ENCODE peak calls at places on chromosomes 5 and 9, in ten cellular contexts. One of them, this sample, is unnamed. For H3K4me1, the result is how much of the 10 kb centered on the place peaks cover.

GRCh38 chr5:133653602-133653995 is 41.3 kb upstream of the FSTL4 start:
- DNase-seq in heart left ventricle: no peak
- DNase-seq in Peyer's patch: no peak
- DNase-seq in ovary: no peak
- DNase-seq in A549: no peak
- DNase-seq in uterus: no peak
- DNase-seq in K562: no peak
- DNase-seq in breast epithelium: no peak
- DNase-seq in prostate gland: no peak
- DNase-seq in adrenal gland: no peak
- DNase-seq in this sample: no peak

GRCh38 chr5:126681970-126682369 is 81.2 kb downstream of the PHAX start:
- DNase-seq in A549: no peak
- DNase-seq in prostate gland: no peak
- DNase-seq in uterus: no peak
- DNase-seq in heart left ventricle: no peak
- DNase-seq in ovary: no peak
- DNase-seq in K562: no peak
- DNase-seq in Peyer's patch: no peak
- DNase-seq in breast epithelium: no peak
- DNase-seq in adrenal gland: no peak
- DNase-seq in this sample: no peak

GRCh38 chr9:134403682-134404301 is 77.5 kb downstream of the RXRA start:
- DNase-seq in uterus: peak
- DNase-seq in prostate gland: no peak
- DNase-seq in adrenal gland: peak
- DNase-seq in breast epithelium: no peak
- DNase-seq in Peyer's patch: peak
- DNase-seq in A549: no peak
- DNase-seq in K562: no peak
- DNase-seq in heart left ventricle: peak
- DNase-seq in ovary: peak
- DNase-seq in this sample: peak

GRCh38 chr9:87238545-87238944 is 259.1 kb upstream of the DAPK1 start:
- DNase-seq in K562: no peak
- DNase-seq in A549: no peak
- DNase-seq in adrenal gland: no peak
- DNase-seq in Peyer's patch: no peak
- DNase-seq in breast epithelium: no peak
- DNase-seq in uterus: no peak
- DNase-seq in ovary: no peak
- DNase-seq in heart left ventricle: no peak
- DNase-seq in prostate gland: no peak
- DNase-seq in this sample: no peak

GRCh38 chr5:143063175-143063970 is 293.2 kb downstream of the ARHGAP26 start:
- DNase-seq in breast epithelium: no peak
- DNase-seq in K562: no peak
- DNase-seq in Peyer's patch: no peak
- DNase-seq in A549: no peak
- DNase-seq in ovary: peak
- DNase-seq in prostate gland: peak
- DNase-seq in adrenal gland: peak
- DNase-seq in heart left ventricle: peak
- DNase-seq in uterus: peak
- DNase-seq in this sample: peak

GRCh38 chr5:170541146-170541769 is 37.4 kb downstream of the KCNIP1 start:
- DNase-seq in uterus: no peak
- DNase-seq in breast epithelium: no peak
- DNase-seq in heart left ventricle: no peak
- DNase-seq in adrenal gland: no peak
- DNase-seq in A549: no peak
- DNase-seq in ovary: no peak
- DNase-seq in Peyer's patch: no peak
- DNase-seq in prostate gland: no peak
- DNase-seq in K562: no peak
- DNase-seq in this sample: no peak

GRCh38 chr9:133714606-133715294 is 23.4 kb downstream of the SARDH start:
- DNase-seq in ovary: peak
- DNase-seq in breast epithelium: no peak
- DNase-seq in Peyer's patch: no peak
- DNase-seq in heart left ventricle: peak
- DNase-seq in uterus: peak
- DNase-seq in prostate gland: no peak
- DNase-seq in adrenal gland: peak
- DNase-seq in K562: no peak
- DNase-seq in A549: no peak
- DNase-seq in this sample: no peak

GRCh38 chr5:123543438-123543837 is 31.5 kb downstream of the CSNK1G3 start:
- DNase-seq in A549: no peak
- DNase-seq in Peyer's patch: no peak
- DNase-seq in heart left ventricle: no peak
- DNase-seq in breast epithelium: no peak
- DNase-seq in adrenal gland: no peak
- DNase-seq in uterus: no peak
- DNase-seq in K562: no peak
- DNase-seq in prostate gland: no peak
- DNase-seq in ovary: no peak
- DNase-seq in this sample: no peak

GRCh38 chr5:40738502-40738901 is 17.3 kb downstream of the TTC33 start:
- DNase-seq in A549: no peak
- DNase-seq in breast epithelium: no peak
- DNase-seq in K562: no peak
- DNase-seq in prostate gland: no peak
- DNase-seq in uterus: no peak
- DNase-seq in ovary: no peak
- DNase-seq in Peyer's patch: no peak
- DNase-seq in adrenal gland: no peak
- DNase-seq in heart left ventricle: no peak
- DNase-seq in this sample: no peak

GRCh38 chr5:36733183-36733582 is 126.8 kb downstream of the SLC1A3 start:
- DNase-seq in adrenal gland: no peak
- DNase-seq in breast epithelium: no peak
- DNase-seq in prostate gland: no peak
- DNase-seq in A549: no peak
- DNase-seq in heart left ventricle: no peak
- DNase-seq in K562: no peak
- DNase-seq in ovary: no peak
- DNase-seq in uterus: no peak
- DNase-seq in Peyer's patch: no peak
- DNase-seq in this sample: no peak

GRCh38 chr5:176732736-176733585 is 77.4 kb upstream of the UNC5A start:
- DNase-seq in prostate gland: no peak
- DNase-seq in heart left ventricle: no peak
- DNase-seq in Peyer's patch: peak
- DNase-seq in A549: no peak
- DNase-seq in breast epithelium: peak
- DNase-seq in K562: no peak
- DNase-seq in adrenal gland: peak
- DNase-seq in ovary: no peak
- DNase-seq in uterus: no peak
- DNase-seq in this sample: no peak

GRCh38 chr5:60677831-60678664 is 21.9 kb downstream of the DEPDC1B start:
- DNase-seq in Peyer's patch: peak
- DNase-seq in adrenal gland: no peak
- DNase-seq in K562: peak
- DNase-seq in heart left ventricle: no peak
- DNase-seq in ovary: no peak
- DNase-seq in uterus: no peak
- DNase-seq in breast epithelium: no peak
- DNase-seq in A549: peak
- DNase-seq in prostate gland: no peak
- DNase-seq in this sample: no peak

GRCh38 chr5:60972225-60972624 is 27.2 kb downstream of the NDUFAF2 start:
- DNase-seq in prostate gland: no peak
- DNase-seq in uterus: no peak
- DNase-seq in Peyer's patch: no peak
- DNase-seq in ovary: no peak
- DNase-seq in heart left ventricle: no peak
- DNase-seq in A549: no peak
- DNase-seq in adrenal gland: no peak
- DNase-seq in breast epithelium: no peak
- DNase-seq in K562: no peak
- DNase-seq in this sample: no peak

GRCh38 chr5:136053336-136054121 is 24.7 kb downstream of the TGFBI start:
- DNase-seq in Peyer's patch: no peak
- DNase-seq in A549: peak
- DNase-seq in uterus: no peak
- DNase-seq in adrenal gland: peak
- DNase-seq in ovary: no peak
- DNase-seq in breast epithelium: no peak
- DNase-seq in prostate gland: no peak
- DNase-seq in heart left ventricle: no peak
- DNase-seq in K562: peak
- DNase-seq in this sample: peak
- TF ChIP-seq POLR2A in Peyer's patch: no peak
- TF ChIP-seq POLR2A in A549: no peak
- TF ChIP-seq POLR2A in uterus: no peak
- TF ChIP-seq POLR2A in adrenal gland: no peak
- TF ChIP-seq POLR2A in ovary: no peak
- TF ChIP-seq POLR2A in breast epithelium: no peak
- TF ChIP-seq POLR2A in prostate gland: no peak
- TF ChIP-seq POLR2A in heart left ventricle: no peak
- TF ChIP-seq POLR2A in K562: no peak
- TF ChIP-seq POLR2A in this sample: no peak

DNA sequence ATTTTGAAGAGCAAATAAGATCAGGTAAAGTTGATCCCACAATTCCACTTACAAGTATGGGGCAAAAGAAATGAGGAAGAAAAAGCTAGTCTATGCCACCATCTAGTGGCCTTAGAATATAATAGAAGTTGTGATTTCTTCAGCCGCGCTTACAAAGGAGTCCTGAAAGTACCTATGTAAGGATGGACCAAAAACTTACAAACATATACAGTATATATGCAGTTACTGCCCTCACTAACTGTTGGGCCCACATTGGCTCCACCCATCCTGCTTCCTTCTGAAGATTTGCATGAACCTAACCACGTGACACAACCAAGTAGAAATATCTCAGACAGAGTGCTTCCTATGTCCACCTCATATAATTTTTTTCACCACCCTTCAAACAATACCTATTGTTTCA is 11.7 kb upstream of the OR13D1 start:
- DNase-seq in adrenal gland: no peak
- DNase-seq in heart left ventricle: no peak
- DNase-seq in breast epithelium: no peak
- DNase-seq in Peyer's patch: no peak
- DNase-seq in ovary: no peak
- DNase-seq in A549: peak
- DNase-seq in uterus: no peak
- DNase-seq in K562: peak
- DNase-seq in prostate gland: peak
- DNase-seq in this sample: no peak
- TF ChIP-seq CTCF in adrenal gland: peak
- TF ChIP-seq CTCF in heart left ventricle: no peak
- TF ChIP-seq CTCF in breast epithelium: no peak
- TF ChIP-seq CTCF in Peyer's patch: no peak
- TF ChIP-seq CTCF in ovary: no peak
- TF ChIP-seq CTCF in A549: peak
- TF ChIP-seq CTCF in uterus: peak
- TF ChIP-seq CTCF in K562: peak
- TF ChIP-seq CTCF in prostate gland: peak
- TF ChIP-seq CTCF in this sample: no peak

DNA sequence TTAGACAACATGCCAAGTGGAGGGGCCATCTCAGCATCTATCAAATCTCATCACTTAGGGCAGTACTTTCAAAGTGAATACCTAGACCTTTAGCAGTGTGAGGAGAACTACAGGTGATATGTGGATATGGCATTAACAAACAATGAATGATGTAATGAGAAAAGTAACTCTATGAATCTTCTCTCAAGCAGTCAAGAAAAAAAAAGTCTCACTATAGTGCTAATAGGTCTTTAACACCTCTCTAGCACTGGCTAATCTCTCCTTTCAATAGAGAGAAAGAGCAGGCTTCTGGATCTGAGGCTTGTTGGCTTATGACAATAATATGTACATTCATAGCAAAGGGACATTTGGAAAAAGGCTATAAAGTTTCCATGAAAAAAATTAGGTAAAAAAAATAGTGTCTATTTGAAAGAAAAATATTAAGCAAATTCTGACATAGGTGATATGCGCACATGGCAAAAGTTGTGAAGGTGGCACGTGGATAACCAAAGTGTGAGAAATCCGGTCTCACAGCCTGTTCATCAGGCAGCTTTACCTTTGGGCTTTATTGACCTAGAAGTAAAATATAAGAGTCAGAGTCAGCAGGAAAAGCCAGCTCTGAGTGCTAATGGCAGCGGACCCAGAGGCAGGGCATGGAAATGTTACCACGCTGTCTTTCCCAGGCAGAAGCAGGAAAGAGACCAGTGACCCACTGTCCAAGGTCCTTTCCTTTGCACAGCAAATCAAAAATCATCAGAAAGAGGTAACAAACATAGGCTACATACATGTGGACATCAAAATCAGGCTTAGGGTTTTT is 203.4 kb downstream of the EFNA5 start:
- DNase-seq in heart left ventricle: peak
- DNase-seq in prostate gland: no peak
- DNase-seq in ovary: no peak
- DNase-seq in uterus: no peak
- DNase-seq in A549: no peak
- DNase-seq in K562: no peak
- DNase-seq in Peyer's patch: no peak
- DNase-seq in breast epithelium: no peak
- DNase-seq in adrenal gland: no peak
- DNase-seq in this sample: no peak
- H3K4me1 ChIP-seq in heart left ventricle: under half
- H3K4me1 ChIP-seq in prostate gland: under half
- H3K4me1 ChIP-seq in ovary: under half
- H3K4me1 ChIP-seq in uterus: under half
- H3K4me1 ChIP-seq in A549: half or more
- H3K4me1 ChIP-seq in K562: under half
- H3K4me1 ChIP-seq in Peyer's patch: under half
- H3K4me1 ChIP-seq in breast epithelium: under half
- H3K4me1 ChIP-seq in adrenal gland: under half
- H3K4me1 ChIP-seq in this sample: under half

DNA sequence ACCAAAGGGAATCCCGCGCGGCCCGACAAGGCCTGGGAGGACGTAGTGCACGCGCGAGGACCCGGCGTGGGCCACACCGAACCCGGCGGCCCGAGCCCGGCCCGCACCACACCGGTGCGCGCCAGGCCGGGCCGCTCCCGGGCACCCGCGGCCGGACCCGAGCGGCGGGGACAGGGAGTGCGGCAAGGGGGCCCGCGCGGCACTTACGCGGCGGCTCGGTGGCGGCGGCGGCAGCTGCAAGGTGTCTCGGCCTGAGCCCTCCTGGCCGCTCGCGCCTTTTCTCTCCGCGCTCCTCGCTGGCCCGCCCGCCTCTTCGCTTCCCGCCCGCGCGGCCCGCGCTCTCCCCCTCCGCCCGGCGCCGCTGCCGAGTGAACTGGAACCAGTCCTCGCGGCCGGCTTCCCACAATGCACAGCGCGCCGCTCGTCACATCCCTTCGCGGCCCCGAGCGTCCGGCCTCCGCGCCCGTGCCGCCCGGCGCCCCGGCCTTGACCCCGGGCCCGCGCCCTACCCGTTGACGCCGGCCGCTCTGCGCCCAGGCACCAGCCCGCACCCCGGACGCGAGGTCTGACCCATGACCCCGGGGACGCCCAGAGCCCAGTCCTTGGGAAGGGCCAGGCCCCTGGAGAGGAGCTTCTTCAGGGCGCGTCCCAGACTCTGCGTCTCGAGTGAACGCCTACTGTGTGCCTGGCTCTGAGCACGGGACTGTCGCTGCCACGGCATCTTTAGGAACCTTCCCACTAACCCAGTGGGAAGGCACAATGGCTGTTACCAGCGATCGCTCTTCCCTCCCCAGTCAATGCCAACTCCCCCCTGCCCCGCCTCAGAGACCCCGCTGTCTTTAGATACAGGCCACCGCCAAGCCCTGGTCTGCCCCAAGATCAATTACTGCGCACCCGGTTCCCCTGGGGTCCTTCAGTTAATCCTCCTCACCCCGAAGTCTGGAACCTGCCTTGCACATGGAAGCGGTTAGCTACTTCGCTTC is at the start of gene MACROH2A1:
- DNase-seq in prostate gland: peak
- DNase-seq in K562: peak
- DNase-seq in uterus: peak
- DNase-seq in ovary: peak
- DNase-seq in breast epithelium: peak
- DNase-seq in heart left ventricle: peak
- DNase-seq in adrenal gland: peak
- DNase-seq in Peyer's patch: peak
- DNase-seq in A549: peak
- DNase-seq in this sample: peak
- TF ChIP-seq POLR2A in prostate gland: peak
- TF ChIP-seq POLR2A in K562: peak
- TF ChIP-seq POLR2A in uterus: peak
- TF ChIP-seq POLR2A in ovary: peak
- TF ChIP-seq POLR2A in breast epithelium: no peak
- TF ChIP-seq POLR2A in heart left ventricle: peak
- TF ChIP-seq POLR2A in adrenal gland: peak
- TF ChIP-seq POLR2A in Peyer's patch: peak
- TF ChIP-seq POLR2A in A549: peak
- TF ChIP-seq POLR2A in this sample: peak